ENCODE peak calls at places on chromosomes 4 and X, in seven cellular contexts. Q is midbrain, A is AG08395, B is neural progenitor cell, N is fibroblast of the aortic adventitia, S is GM20000, U is T follicular helper cell. Y is an unnamed sample.

GRCh38 chr4:123055943-123056342 is 133.5 kb upstream of the NUDT6 start:
- DNase-seq in B (no peak), Q (no peak), S (no peak), U (no peak), N (no peak), A (peak; percentile 15), Y (no peak)

GRCh38 chrX:77962068-77962902 is 7.2 kb downstream of the PGAM4 start:
- DNase-seq in S (no peak), Q (no peak), U (no peak), B (no peak), A (no peak), N (no peak), Y (no peak)

GRCh38 chr4:56908206-56909082 is 744 bp downstream of the REST start:
- DNase-seq in A (peak; percentile 81), U (peak; percentile 53), N (peak; percentile 46), S (peak; percentile 93), Q (peak; percentile 73), B (peak; percentile 95), Y (peak; percentile 69)

GRCh38 chr4:92339671-92340070 is 35.9 kb downstream of the GRID2 start:
- DNase-seq in N (no peak), A (no peak), S (no peak), U (no peak), Q (no peak), B (no peak), Y (no peak)

GRCh38 chrX:22246620-22247019 is 26.1 kb upstream of the CBLL2 start:
- DNase-seq in A (peak; percentile 5), B (no peak), U (no peak), Q (no peak), S (no peak), N (peak; percentile 40), Y (no peak)

GRCh38 chr4:38921151-38921550 is 53.5 kb downstream of the FAM114A1 start:
- DNase-seq in U (no peak), S (no peak), Q (no peak), A (no peak), N (no peak), B (no peak), Y (no peak)

GRCh38 chr4:111959202-111959601 is 186.1 kb upstream of the FAM241A start:
- DNase-seq in Q (no peak), A (peak; percentile 36), S (no peak), N (peak; percentile 32), B (no peak), U (no peak), Y (no peak)

GRCh38 chr4:184548651-184549341 is 74.4 kb upstream of the IRF2 start:
- DNase-seq in N (no peak), S (no peak), U (no peak), A (no peak), Q (no peak), B (peak; percentile 5), Y (no peak)

GRCh38 chrX:112677167-112677566 is 2.6 kb downstream of the LHFPL1 start:
- DNase-seq in N (peak; percentile 41), A (no peak), Q (no peak), U (no peak), B (no peak), S (no peak), Y (no peak)

GRCh38 chr4:683247-683897 is 5.6 kb downstream of the SLC49A3 start:
- DNase-seq in B (no peak), S (no peak), U (no peak), A (no peak), Q (no peak), N (no peak), Y (no peak)

GRCh38 chr4:107473126-107473525 is 246.9 kb downstream of the PAPSS1 start:
- DNase-seq in B (no peak), N (no peak), S (no peak), A (no peak), Q (no peak), U (no peak), Y (no peak)

GRCh38 chr4:134935320-134935719 is 733.7 kb upstream of the PABPC4L start:
- DNase-seq in A (no peak), N (no peak), S (no peak), Q (no peak), B (peak; percentile 46), U (no peak), Y (peak; percentile 24)

GRCh38 chrX:104195489-104196084 is 29.3 kb downstream of the FAM199X start:
- DNase-seq in B (peak; percentile 36), Q (peak; percentile 40), N (peak; percentile 48), A (peak; percentile 49), U (no peak), S (peak; percentile 8), Y (peak; percentile 48)

GRCh38 chrX:30156009-30156408 is 59.4 kb upstream of the MAGEB2 start:
- DNase-seq in N (no peak), B (no peak), A (no peak), S (no peak), U (no peak), Q (no peak), Y (no peak)

GRCh38 chrX:106481341-106481740 is 130.4 kb upstream of the RADX start:
- DNase-seq in N (peak; percentile 66), Q (peak; percentile 73), A (peak; percentile 64), B (peak; percentile 72), U (no peak), S (peak; percentile 16), Y (peak; percentile 39)

GRCh38 chr4:152255437-152255836 is 280.5 kb downstream of the FBXW7 start:
- DNase-seq in Q (no peak), N (no peak), B (no peak), A (peak; percentile 31), S (peak; percentile 49), U (peak; percentile 25), Y (no peak)

GRCh38 chrX:42755820-42756219 is 22.1 kb downstream of the PPP1R2C start:
- DNase-seq in A (peak; percentile 69), Q (no peak), S (no peak), U (no peak), N (peak; percentile 67), B (no peak), Y (no peak)

GRCh38 chrX:153773218-153773611 is 7.6 kb upstream of the SRPK3 start:
- DNase-seq in Q (no peak), A (no peak), N (no peak), B (no peak), S (no peak), U (no peak), Y (no peak)

GRCh38 chr4:128633067-128633466 is 176.4 kb upstream of the JADE1 start:
- DNase-seq in N (no peak), A (no peak), Q (no peak), B (no peak), S (no peak), U (no peak), Y (no peak)

GRCh38 chr4:6944311-6945051 is 34.9 kb downstream of the TBC1D14 start:
- DNase-seq in A (no peak), Q (no peak), S (no peak), N (no peak), U (no peak), B (no peak), Y (no peak)

GRCh38 chrX:74325130-74326059 is 21.4 kb downstream of the ZCCHC13 start:
- DNase-seq in N (no peak), U (no peak), B (peak; percentile 34), S (no peak), A (no peak), Q (no peak), Y (peak; percentile 1)

GRCh38 chr4:186144180-186144579 is 39.7 kb downstream of the FAM149A start:
- DNase-seq in U (no peak), B (peak; percentile 55), S (peak; percentile 39), A (peak; percentile 51), Q (no peak), N (peak; percentile 48), Y (no peak)

GRCh38 chr4:165208741-165209388 is 1.5 kb downstream of the KLHL2 start:
- DNase-seq in S (no peak), A (no peak), N (peak; percentile 37), U (no peak), Q (peak; percentile 36), B (no peak), Y (peak; percentile 52)

GRCh38 chrX:140766024-140766611 is 56.6 kb downstream of the LINC00632 start:
- DNase-seq in B (peak; percentile 68), N (peak; percentile 84), Q (peak; percentile 64), A (peak; percentile 31), S (peak; percentile 25), U (peak; percentile 19), Y (peak; percentile 71)

GRCh38 chr4:131644619-131645018 is 1504.5 kb upstream of the PCDH10 start:
- DNase-seq in S (no peak), N (peak; percentile 32), U (no peak), A (no peak), Q (no peak), B (peak; percentile 64), Y (no peak)